ENCODE peak calls at places on chromosomes 3 and 15, in nine cellular contexts. One of them, this sample, is unnamed.

GRCh38 chr3:183244219-183244618 is 8.8 kb upstream of the B3GNT5 start:
- DNase-seq in A549: no peak
- DNase-seq in keratinocyte: no peak
- DNase-seq in effector memory CD8-positive, alpha-beta T cell: no peak
- DNase-seq in CD4-positive, alpha-beta memory T cell: no peak
- DNase-seq in BE2C: no peak
- DNase-seq in naive thymus-derived CD8-positive, alpha-beta T cell: no peak
- DNase-seq in HEK293T: no peak
- DNase-seq in Right ventricle myocardium superior: peak
- DNase-seq in this sample: no peak

GRCh38 chr15:85289677-85290365 is 90.6 kb upstream of the AKAP13 start:
- DNase-seq in A549: peak
- DNase-seq in keratinocyte: no peak
- DNase-seq in effector memory CD8-positive, alpha-beta T cell: no peak
- DNase-seq in CD4-positive, alpha-beta memory T cell: peak
- DNase-seq in BE2C: peak
- DNase-seq in naive thymus-derived CD8-positive, alpha-beta T cell: no peak
- DNase-seq in HEK293T: peak
- DNase-seq in Right ventricle myocardium superior: peak
- DNase-seq in this sample: no peak

GRCh38 chr3:149969945-149970715 is 565 bp downstream of the PFN2 start:
- DNase-seq in A549: peak
- DNase-seq in keratinocyte: no peak
- DNase-seq in effector memory CD8-positive, alpha-beta T cell: peak
- DNase-seq in CD4-positive, alpha-beta memory T cell: peak
- DNase-seq in BE2C: peak
- DNase-seq in naive thymus-derived CD8-positive, alpha-beta T cell: peak
- DNase-seq in HEK293T: peak
- DNase-seq in Right ventricle myocardium superior: peak
- DNase-seq in this sample: peak

GRCh38 chr3:57370331-57370730 is 77.8 kb upstream of the ASB14 start:
- DNase-seq in A549: no peak
- DNase-seq in keratinocyte: no peak
- DNase-seq in effector memory CD8-positive, alpha-beta T cell: no peak
- DNase-seq in CD4-positive, alpha-beta memory T cell: no peak
- DNase-seq in BE2C: no peak
- DNase-seq in naive thymus-derived CD8-positive, alpha-beta T cell: no peak
- DNase-seq in HEK293T: no peak
- DNase-seq in Right ventricle myocardium superior: no peak
- DNase-seq in this sample: no peak

GRCh38 chr3:149449799-149450198 is 24.7 kb upstream of the TM4SF4 start:
- DNase-seq in A549: no peak
- DNase-seq in keratinocyte: no peak
- DNase-seq in effector memory CD8-positive, alpha-beta T cell: no peak
- DNase-seq in CD4-positive, alpha-beta memory T cell: no peak
- DNase-seq in BE2C: no peak
- DNase-seq in naive thymus-derived CD8-positive, alpha-beta T cell: no peak
- DNase-seq in HEK293T: no peak
- DNase-seq in Right ventricle myocardium superior: no peak
- DNase-seq in this sample: no peak

GRCh38 chr15:77808581-77809198 is 176.0 kb upstream of the LINGO1 start:
- DNase-seq in A549: no peak
- DNase-seq in keratinocyte: no peak
- DNase-seq in effector memory CD8-positive, alpha-beta T cell: no peak
- DNase-seq in CD4-positive, alpha-beta memory T cell: no peak
- DNase-seq in BE2C: no peak
- DNase-seq in naive thymus-derived CD8-positive, alpha-beta T cell: no peak
- DNase-seq in HEK293T: no peak
- DNase-seq in Right ventricle myocardium superior: no peak
- DNase-seq in this sample: no peak

GRCh38 chr3:193843447-193844301 is 250.7 kb downstream of the OPA1 start:
- DNase-seq in A549: no peak
- DNase-seq in keratinocyte: no peak
- DNase-seq in effector memory CD8-positive, alpha-beta T cell: no peak
- DNase-seq in CD4-positive, alpha-beta memory T cell: no peak
- DNase-seq in BE2C: no peak
- DNase-seq in naive thymus-derived CD8-positive, alpha-beta T cell: no peak
- DNase-seq in HEK293T: no peak
- DNase-seq in Right ventricle myocardium superior: no peak
- DNase-seq in this sample: no peak

GRCh38 chr3:63979093-63979492 is 44.2 kb downstream of the PSMD6 start:
- DNase-seq in A549: no peak
- DNase-seq in keratinocyte: no peak
- DNase-seq in effector memory CD8-positive, alpha-beta T cell: peak
- DNase-seq in CD4-positive, alpha-beta memory T cell: peak
- DNase-seq in BE2C: no peak
- DNase-seq in naive thymus-derived CD8-positive, alpha-beta T cell: no peak
- DNase-seq in HEK293T: no peak
- DNase-seq in Right ventricle myocardium superior: no peak
- DNase-seq in this sample: no peak

GRCh38 chr3:128491071-128491899 is 1.7 kb downstream of the GATA2 start:
- DNase-seq in A549: no peak
- DNase-seq in keratinocyte: no peak
- DNase-seq in effector memory CD8-positive, alpha-beta T cell: no peak
- DNase-seq in CD4-positive, alpha-beta memory T cell: no peak
- DNase-seq in BE2C: peak
- DNase-seq in naive thymus-derived CD8-positive, alpha-beta T cell: no peak
- DNase-seq in HEK293T: no peak
- DNase-seq in Right ventricle myocardium superior: peak
- DNase-seq in this sample: no peak

GRCh38 chr3:192651854-192652510 is 75.4 kb downstream of the FGF12 start:
- DNase-seq in A549: no peak
- DNase-seq in keratinocyte: no peak
- DNase-seq in effector memory CD8-positive, alpha-beta T cell: no peak
- DNase-seq in CD4-positive, alpha-beta memory T cell: no peak
- DNase-seq in BE2C: no peak
- DNase-seq in naive thymus-derived CD8-positive, alpha-beta T cell: no peak
- DNase-seq in HEK293T: no peak
- DNase-seq in Right ventricle myocardium superior: no peak
- DNase-seq in this sample: no peak

GRCh38 chr3:7388026-7388425 is 527.1 kb downstream of the GRM7 start:
- DNase-seq in A549: no peak
- DNase-seq in keratinocyte: no peak
- DNase-seq in effector memory CD8-positive, alpha-beta T cell: no peak
- DNase-seq in CD4-positive, alpha-beta memory T cell: no peak
- DNase-seq in BE2C: no peak
- DNase-seq in naive thymus-derived CD8-positive, alpha-beta T cell: no peak
- DNase-seq in HEK293T: no peak
- DNase-seq in Right ventricle myocardium superior: no peak
- DNase-seq in this sample: no peak

GRCh38 chr3:86969500-86970189 is 21.3 kb downstream of the VGLL3 start:
- DNase-seq in A549: no peak
- DNase-seq in keratinocyte: no peak
- DNase-seq in effector memory CD8-positive, alpha-beta T cell: no peak
- DNase-seq in CD4-positive, alpha-beta memory T cell: no peak
- DNase-seq in BE2C: peak
- DNase-seq in naive thymus-derived CD8-positive, alpha-beta T cell: no peak
- DNase-seq in HEK293T: peak
- DNase-seq in Right ventricle myocardium superior: no peak
- DNase-seq in this sample: no peak

GRCh38 chr3:52689151-52689550 is 3.3 kb downstream of the GNL3 start:
- DNase-seq in A549: no peak
- DNase-seq in keratinocyte: no peak
- DNase-seq in effector memory CD8-positive, alpha-beta T cell: no peak
- DNase-seq in CD4-positive, alpha-beta memory T cell: no peak
- DNase-seq in BE2C: no peak
- DNase-seq in naive thymus-derived CD8-positive, alpha-beta T cell: no peak
- DNase-seq in HEK293T: no peak
- DNase-seq in Right ventricle myocardium superior: no peak
- DNase-seq in this sample: no peak

GRCh38 chr3:159828542-159828943 is 160.1 kb upstream of the IL12A start:
- DNase-seq in A549: peak
- DNase-seq in keratinocyte: no peak
- DNase-seq in effector memory CD8-positive, alpha-beta T cell: no peak
- DNase-seq in CD4-positive, alpha-beta memory T cell: no peak
- DNase-seq in BE2C: no peak
- DNase-seq in naive thymus-derived CD8-positive, alpha-beta T cell: no peak
- DNase-seq in HEK293T: peak
- DNase-seq in Right ventricle myocardium superior: no peak
- DNase-seq in this sample: no peak

GRCh38 chr3:196198771-196199753 is 12.1 kb downstream of the ZDHHC19 start:
- DNase-seq in A549: no peak
- DNase-seq in keratinocyte: no peak
- DNase-seq in effector memory CD8-positive, alpha-beta T cell: no peak
- DNase-seq in CD4-positive, alpha-beta memory T cell: no peak
- DNase-seq in BE2C: no peak
- DNase-seq in naive thymus-derived CD8-positive, alpha-beta T cell: no peak
- DNase-seq in HEK293T: no peak
- DNase-seq in Right ventricle myocardium superior: peak
- DNase-seq in this sample: no peak

GRCh38 chr15:89860851-89861360 is 32.9 kb downstream of the AP3S2 start:
- DNase-seq in A549: no peak
- DNase-seq in keratinocyte: no peak
- DNase-seq in effector memory CD8-positive, alpha-beta T cell: no peak
- DNase-seq in CD4-positive, alpha-beta memory T cell: no peak
- DNase-seq in BE2C: peak
- DNase-seq in naive thymus-derived CD8-positive, alpha-beta T cell: no peak
- DNase-seq in HEK293T: no peak
- DNase-seq in Right ventricle myocardium superior: no peak
- DNase-seq in this sample: no peak

GRCh38 chr3:194136519-194137313 is 768 bp downstream of the HES1 start:
- DNase-seq in A549: no peak
- DNase-seq in keratinocyte: no peak
- DNase-seq in effector memory CD8-positive, alpha-beta T cell: no peak
- DNase-seq in CD4-positive, alpha-beta memory T cell: peak
- DNase-seq in BE2C: peak
- DNase-seq in naive thymus-derived CD8-positive, alpha-beta T cell: peak
- DNase-seq in HEK293T: no peak
- DNase-seq in Right ventricle myocardium superior: peak
- DNase-seq in this sample: no peak

GRCh38 chr3:4736284-4736861 is 242.9 kb upstream of the BHLHE40 start:
- DNase-seq in A549: no peak
- DNase-seq in keratinocyte: no peak
- DNase-seq in effector memory CD8-positive, alpha-beta T cell: no peak
- DNase-seq in CD4-positive, alpha-beta memory T cell: no peak
- DNase-seq in BE2C: no peak
- DNase-seq in naive thymus-derived CD8-positive, alpha-beta T cell: no peak
- DNase-seq in HEK293T: no peak
- DNase-seq in Right ventricle myocardium superior: no peak
- DNase-seq in this sample: no peak

GRCh38 chr3:198080521-198081384 is 120.7 kb downstream of the LMLN start:
- DNase-seq in A549: peak
- DNase-seq in keratinocyte: no peak
- DNase-seq in effector memory CD8-positive, alpha-beta T cell: peak
- DNase-seq in CD4-positive, alpha-beta memory T cell: peak
- DNase-seq in BE2C: peak
- DNase-seq in naive thymus-derived CD8-positive, alpha-beta T cell: peak
- DNase-seq in HEK293T: peak
- DNase-seq in Right ventricle myocardium superior: peak
- DNase-seq in this sample: peak

GRCh38 chr15:60745469-60745971 is 266.6 kb upstream of the ICE2 start:
- DNase-seq in A549: no peak
- DNase-seq in keratinocyte: no peak
- DNase-seq in effector memory CD8-positive, alpha-beta T cell: no peak
- DNase-seq in CD4-positive, alpha-beta memory T cell: no peak
- DNase-seq in BE2C: no peak
- DNase-seq in naive thymus-derived CD8-positive, alpha-beta T cell: no peak
- DNase-seq in HEK293T: no peak
- DNase-seq in Right ventricle myocardium superior: peak
- DNase-seq in this sample: no peak

GRCh38 chr3:194080473-194080872 is 55.5 kb upstream of the HES1 start:
- DNase-seq in A549: no peak
- DNase-seq in keratinocyte: no peak
- DNase-seq in effector memory CD8-positive, alpha-beta T cell: no peak
- DNase-seq in CD4-positive, alpha-beta memory T cell: no peak
- DNase-seq in BE2C: no peak
- DNase-seq in naive thymus-derived CD8-positive, alpha-beta T cell: no peak
- DNase-seq in HEK293T: no peak
- DNase-seq in Right ventricle myocardium superior: no peak
- DNase-seq in this sample: no peak

GRCh38 chr3:46065294-46065705 is 38.0 kb upstream of the XCR1 start:
- DNase-seq in A549: no peak
- DNase-seq in keratinocyte: no peak
- DNase-seq in effector memory CD8-positive, alpha-beta T cell: peak
- DNase-seq in CD4-positive, alpha-beta memory T cell: peak
- DNase-seq in BE2C: peak
- DNase-seq in naive thymus-derived CD8-positive, alpha-beta T cell: peak
- DNase-seq in HEK293T: no peak
- DNase-seq in Right ventricle myocardium superior: no peak
- DNase-seq in this sample: peak

GRCh38 chr3:1007890-1008289 is 84.9 kb upstream of the CNTN6 start:
- DNase-seq in A549: no peak
- DNase-seq in keratinocyte: no peak
- DNase-seq in effector memory CD8-positive, alpha-beta T cell: no peak
- DNase-seq in CD4-positive, alpha-beta memory T cell: no peak
- DNase-seq in BE2C: no peak
- DNase-seq in naive thymus-derived CD8-positive, alpha-beta T cell: no peak
- DNase-seq in HEK293T: no peak
- DNase-seq in Right ventricle myocardium superior: no peak
- DNase-seq in this sample: no peak

GRCh38 chr3:23805881-23806321 is at the start of gene UBE2E1:
- DNase-seq in A549: peak
- DNase-seq in keratinocyte: no peak
- DNase-seq in effector memory CD8-positive, alpha-beta T cell: peak
- DNase-seq in CD4-positive, alpha-beta memory T cell: peak
- DNase-seq in BE2C: peak
- DNase-seq in naive thymus-derived CD8-positive, alpha-beta T cell: peak
- DNase-seq in HEK293T: peak
- DNase-seq in Right ventricle myocardium superior: peak
- DNase-seq in this sample: peak

GRCh38 chr3:22928716-22929115 is 274.4 kb upstream of the UBE2E2 start:
- DNase-seq in A549: no peak
- DNase-seq in keratinocyte: no peak
- DNase-seq in effector memory CD8-positive, alpha-beta T cell: no peak
- DNase-seq in CD4-positive, alpha-beta memory T cell: no peak
- DNase-seq in BE2C: no peak
- DNase-seq in naive thymus-derived CD8-positive, alpha-beta T cell: no peak
- DNase-seq in HEK293T: no peak
- DNase-seq in Right ventricle myocardium superior: no peak
- DNase-seq in this sample: no peak

GRCh38 chr3:105538483-105538882 is 171.8 kb downstream of the ALCAM start:
- DNase-seq in A549: no peak
- DNase-seq in keratinocyte: no peak
- DNase-seq in effector memory CD8-positive, alpha-beta T cell: no peak
- DNase-seq in CD4-positive, alpha-beta memory T cell: no peak
- DNase-seq in BE2C: peak
- DNase-seq in naive thymus-derived CD8-positive, alpha-beta T cell: no peak
- DNase-seq in HEK293T: no peak
- DNase-seq in Right ventricle myocardium superior: no peak
- DNase-seq in this sample: no peak

GRCh38 chr15:56001476-56002078 is 8.2 kb upstream of the NEDD4 start:
- DNase-seq in A549: no peak
- DNase-seq in keratinocyte: peak
- DNase-seq in effector memory CD8-positive, alpha-beta T cell: no peak
- DNase-seq in CD4-positive, alpha-beta memory T cell: no peak
- DNase-seq in BE2C: no peak
- DNase-seq in naive thymus-derived CD8-positive, alpha-beta T cell: no peak
- DNase-seq in HEK293T: no peak
- DNase-seq in Right ventricle myocardium superior: no peak
- DNase-seq in this sample: no peak

GRCh38 chr15:94576889-94577533 is 345.6 kb downstream of the MCTP2 start:
- DNase-seq in A549: no peak
- DNase-seq in keratinocyte: no peak
- DNase-seq in effector memory CD8-positive, alpha-beta T cell: peak
- DNase-seq in CD4-positive, alpha-beta memory T cell: peak
- DNase-seq in BE2C: peak
- DNase-seq in naive thymus-derived CD8-positive, alpha-beta T cell: peak
- DNase-seq in HEK293T: peak
- DNase-seq in Right ventricle myocardium superior: no peak
- DNase-seq in this sample: no peak

GRCh38 chr15:59998256-59999063 is 5.7 kb upstream of the FOXB1 start:
- DNase-seq in A549: no peak
- DNase-seq in keratinocyte: no peak
- DNase-seq in effector memory CD8-positive, alpha-beta T cell: no peak
- DNase-seq in CD4-positive, alpha-beta memory T cell: no peak
- DNase-seq in BE2C: no peak
- DNase-seq in naive thymus-derived CD8-positive, alpha-beta T cell: no peak
- DNase-seq in HEK293T: no peak
- DNase-seq in Right ventricle myocardium superior: no peak
- DNase-seq in this sample: no peak

GRCh38 chr3:194373028-194373427 is 3.5 kb upstream of the LRRC15 start:
- DNase-seq in A549: no peak
- DNase-seq in keratinocyte: no peak
- DNase-seq in effector memory CD8-positive, alpha-beta T cell: no peak
- DNase-seq in CD4-positive, alpha-beta memory T cell: no peak
- DNase-seq in BE2C: no peak
- DNase-seq in naive thymus-derived CD8-positive, alpha-beta T cell: no peak
- DNase-seq in HEK293T: no peak
- DNase-seq in Right ventricle myocardium superior: no peak
- DNase-seq in this sample: no peak

GRCh38 chr3:143830063-143830462 is 18.2 kb downstream of the SLC9A9 start:
- DNase-seq in A549: no peak
- DNase-seq in keratinocyte: no peak
- DNase-seq in effector memory CD8-positive, alpha-beta T cell: no peak
- DNase-seq in CD4-positive, alpha-beta memory T cell: no peak
- DNase-seq in BE2C: no peak
- DNase-seq in naive thymus-derived CD8-positive, alpha-beta T cell: no peak
- DNase-seq in HEK293T: no peak
- DNase-seq in Right ventricle myocardium superior: no peak
- DNase-seq in this sample: no peak